ENCODE peak calls at places on chromosome 14, in ten cellular contexts. P is NT2/D1; R is NCI-H2227 treated with DMSO at 0.1 percent for 48 hours; Z is stimulated activated CD4-positive, alpha-beta T cell treated with anti-CD3 and anti-CD28 coated beads, Interleukin-2, amount 100 ng/mL, for 48 hours; U is GM10248; M is adrenal gland; L is GM04504; I is activated CD8-positive, alpha-beta memory T cell treated with anti-CD3 and anti-CD28 coated beads, Interleukin-2, amount 50 U/mL, for 4 hours; C is AG08396; O is CD8-positive, alpha-beta memory T cell. V is an unnamed sample.
A peak's percentile ranks its signal among the peaks of the same experiment; 100 is the strongest.

GRCh38 chr14:73426877-73427276 is 31.5 kb downstream of the NUMB start:
- DNase-seq in P (no peak), R (no peak), Z (no peak), U (no peak), M (no peak), L (no peak), I (no peak), C (no peak), O (no peak), V (no peak)

GRCh38 chr14:60653709-60654161 is 4.5 kb upstream of the SIX1 start:
- DNase-seq in P (no peak), R (no peak), Z (no peak), U (no peak), M (no peak), L (no peak), I (no peak), C (no peak), O (no peak), V (no peak)

GRCh38 chr14:23638414-23639047 is 2.4 kb downstream of the DHRS2 start:
- DNase-seq in P (no peak), R (no peak), Z (no peak), U (peak; percentile 3), M (no peak), L (no peak), I (no peak), C (no peak), O (no peak), V (peak; percentile 24)

GRCh38 chr14:102545461-102546265 is 36.1 kb upstream of the ANKRD9 start:
- DNase-seq in P (no peak), R (no peak), Z (no peak), U (no peak), M (no peak), L (peak; percentile 59), I (no peak), C (no peak), O (no peak), V (no peak)

GRCh38 chr14:54759982-54760585 is 142.5 kb downstream of the GCH1 start:
- DNase-seq in P (no peak), R (no peak), Z (no peak), U (no peak), M (no peak), L (no peak), I (no peak), C (no peak), O (no peak), V (no peak)

GRCh38 chr14:59754256-59754655 is 116.3 kb downstream of the RTN1 start:
- DNase-seq in P (no peak), R (no peak), Z (no peak), U (no peak), M (no peak), L (no peak), I (no peak), C (no peak), O (no peak), V (no peak)

GRCh38 chr14:43147480-43147879 is 1359.6 kb downstream of the FSCB start:
- DNase-seq in P (no peak), R (no peak), Z (no peak), U (no peak), M (no peak), L (no peak), I (no peak), C (no peak), O (no peak), V (no peak)

GRCh38 chr14:52365071-52365470 is 51.0 kb downstream of the PTGER2 start:
- DNase-seq in P (no peak), R (no peak), Z (no peak), U (no peak), M (no peak), L (peak; percentile 62), I (no peak), C (no peak), O (no peak), V (no peak)

GRCh38 chr14:103329421-103330347 is 4.4 kb upstream of the EIF5 start:
- DNase-seq in P (no peak), R (peak; percentile 6), Z (no peak), U (no peak), M (no peak), L (no peak), I (no peak), C (no peak), O (no peak), V (peak; percentile 73)